ENCODE peak calls at places on chromosome 19, in eight cellular contexts. One of them, this sample, is unnamed.

GRCh38 chr19:18967358-18968146 is 26.5 kb upstream of the HOMER3 start:
- DNase-seq in HuH-7: no peak
- DNase-seq in NCI-H1048: no peak
- DNase-seq in NCI-H1930: no peak
- DNase-seq in transverse colon: peak; percentile 32
- DNase-seq in choroid plexus epithelial cell: peak; percentile 79
- DNase-seq in activated CD4-positive, alpha-beta T cell treated with anti-CD3 and anti-CD28 coated beads, Interleukin-2, amount 10 ng/mL, durations not matched to agents 7 days and 5 days: no peak
- DNase-seq in stimulated activated CD8-positive, alpha-beta memory T cell treated with anti-CD3 and anti-CD28 coated beads, Interleukin-2, amount 100 ng/mL, for 1 hour: no peak
- DNase-seq in this sample: no peak

GRCh38 chr19:6886272-6886671 is 1.1 kb upstream of the ADGRE1 start:
- DNase-seq in HuH-7: no peak
- DNase-seq in NCI-H1048: no peak
- DNase-seq in NCI-H1930: no peak
- DNase-seq in transverse colon: no peak
- DNase-seq in choroid plexus epithelial cell: no peak
- DNase-seq in activated CD4-positive, alpha-beta T cell treated with anti-CD3 and anti-CD28 coated beads, Interleukin-2, amount 10 ng/mL, durations not matched to agents 7 days and 5 days: no peak
- DNase-seq in stimulated activated CD8-positive, alpha-beta memory T cell treated with anti-CD3 and anti-CD28 coated beads, Interleukin-2, amount 100 ng/mL, for 1 hour: no peak
- DNase-seq in this sample: no peak

GRCh38 chr19:33788676-33789075 is 8.0 kb upstream of the KCTD15 start:
- DNase-seq in HuH-7: no peak
- DNase-seq in NCI-H1048: no peak
- DNase-seq in NCI-H1930: no peak
- DNase-seq in transverse colon: no peak
- DNase-seq in choroid plexus epithelial cell: no peak
- DNase-seq in activated CD4-positive, alpha-beta T cell treated with anti-CD3 and anti-CD28 coated beads, Interleukin-2, amount 10 ng/mL, durations not matched to agents 7 days and 5 days: no peak
- DNase-seq in stimulated activated CD8-positive, alpha-beta memory T cell treated with anti-CD3 and anti-CD28 coated beads, Interleukin-2, amount 100 ng/mL, for 1 hour: no peak
- DNase-seq in this sample: no peak

GRCh38 chr19:16190736-16191135 is 5.5 kb downstream of the FAM32A start:
- DNase-seq in HuH-7: no peak
- DNase-seq in NCI-H1048: no peak
- DNase-seq in NCI-H1930: no peak
- DNase-seq in transverse colon: no peak
- DNase-seq in choroid plexus epithelial cell: no peak
- DNase-seq in activated CD4-positive, alpha-beta T cell treated with anti-CD3 and anti-CD28 coated beads, Interleukin-2, amount 10 ng/mL, durations not matched to agents 7 days and 5 days: no peak
- DNase-seq in stimulated activated CD8-positive, alpha-beta memory T cell treated with anti-CD3 and anti-CD28 coated beads, Interleukin-2, amount 100 ng/mL, for 1 hour: no peak
- DNase-seq in this sample: no peak

GRCh38 chr19:43699506-43700367 is 16.1 kb upstream of the IRGC start:
- DNase-seq in HuH-7: no peak
- DNase-seq in NCI-H1048: no peak
- DNase-seq in NCI-H1930: no peak
- DNase-seq in transverse colon: peak; percentile 48
- DNase-seq in choroid plexus epithelial cell: peak; percentile 34
- DNase-seq in activated CD4-positive, alpha-beta T cell treated with anti-CD3 and anti-CD28 coated beads, Interleukin-2, amount 10 ng/mL, durations not matched to agents 7 days and 5 days: no peak
- DNase-seq in stimulated activated CD8-positive, alpha-beta memory T cell treated with anti-CD3 and anti-CD28 coated beads, Interleukin-2, amount 100 ng/mL, for 1 hour: no peak
- DNase-seq in this sample: no peak

GRCh38 chr19:7550987-7551761 is 15.7 kb downstream of the PNPLA6 start:
- DNase-seq in HuH-7: peak; percentile 55
- DNase-seq in NCI-H1048: peak; percentile 59
- DNase-seq in NCI-H1930: peak; percentile 83
- DNase-seq in transverse colon: peak; percentile 81
- DNase-seq in choroid plexus epithelial cell: peak; percentile 85
- DNase-seq in activated CD4-positive, alpha-beta T cell treated with anti-CD3 and anti-CD28 coated beads, Interleukin-2, amount 10 ng/mL, durations not matched to agents 7 days and 5 days: peak; percentile 56
- DNase-seq in stimulated activated CD8-positive, alpha-beta memory T cell treated with anti-CD3 and anti-CD28 coated beads, Interleukin-2, amount 100 ng/mL, for 1 hour: no peak
- DNase-seq in this sample: peak; percentile 2

GRCh38 chr19:17035842-17036424 is 9.3 kb upstream of the CPAMD8 start:
- DNase-seq in HuH-7: no peak
- DNase-seq in NCI-H1048: no peak
- DNase-seq in NCI-H1930: no peak
- DNase-seq in transverse colon: peak; percentile 26
- DNase-seq in choroid plexus epithelial cell: no peak
- DNase-seq in activated CD4-positive, alpha-beta T cell treated with anti-CD3 and anti-CD28 coated beads, Interleukin-2, amount 10 ng/mL, durations not matched to agents 7 days and 5 days: no peak
- DNase-seq in stimulated activated CD8-positive, alpha-beta memory T cell treated with anti-CD3 and anti-CD28 coated beads, Interleukin-2, amount 100 ng/mL, for 1 hour: no peak
- DNase-seq in this sample: no peak

GRCh38 chr19:28785961-28786360 is 427.0 kb downstream of the UQCRFS1 start:
- DNase-seq in HuH-7: no peak
- DNase-seq in NCI-H1048: no peak
- DNase-seq in NCI-H1930: no peak
- DNase-seq in transverse colon: no peak
- DNase-seq in choroid plexus epithelial cell: no peak
- DNase-seq in activated CD4-positive, alpha-beta T cell treated with anti-CD3 and anti-CD28 coated beads, Interleukin-2, amount 10 ng/mL, durations not matched to agents 7 days and 5 days: no peak
- DNase-seq in stimulated activated CD8-positive, alpha-beta memory T cell treated with anti-CD3 and anti-CD28 coated beads, Interleukin-2, amount 100 ng/mL, for 1 hour: no peak
- DNase-seq in this sample: peak; percentile 2

GRCh38 chr19:15895876-15896430 is 1.9 kb downstream of the CYP4F2 start:
- DNase-seq in HuH-7: no peak
- DNase-seq in NCI-H1048: no peak
- DNase-seq in NCI-H1930: no peak
- DNase-seq in transverse colon: no peak
- DNase-seq in choroid plexus epithelial cell: no peak
- DNase-seq in activated CD4-positive, alpha-beta T cell treated with anti-CD3 and anti-CD28 coated beads, Interleukin-2, amount 10 ng/mL, durations not matched to agents 7 days and 5 days: no peak
- DNase-seq in stimulated activated CD8-positive, alpha-beta memory T cell treated with anti-CD3 and anti-CD28 coated beads, Interleukin-2, amount 100 ng/mL, for 1 hour: no peak
- DNase-seq in this sample: no peak

GRCh38 chr19:28605501-28606268 is 607.3 kb downstream of the UQCRFS1 start:
- DNase-seq in HuH-7: no peak
- DNase-seq in NCI-H1048: no peak
- DNase-seq in NCI-H1930: no peak
- DNase-seq in transverse colon: no peak
- DNase-seq in choroid plexus epithelial cell: no peak
- DNase-seq in activated CD4-positive, alpha-beta T cell treated with anti-CD3 and anti-CD28 coated beads, Interleukin-2, amount 10 ng/mL, durations not matched to agents 7 days and 5 days: no peak
- DNase-seq in stimulated activated CD8-positive, alpha-beta memory T cell treated with anti-CD3 and anti-CD28 coated beads, Interleukin-2, amount 100 ng/mL, for 1 hour: no peak
- DNase-seq in this sample: no peak

GRCh38 chr19:49666120-49666444 is 349 bp downstream of the BCL2L12 start:
- DNase-seq in HuH-7: no peak
- DNase-seq in NCI-H1048: no peak
- DNase-seq in NCI-H1930: no peak
- DNase-seq in transverse colon: no peak
- DNase-seq in choroid plexus epithelial cell: no peak
- DNase-seq in activated CD4-positive, alpha-beta T cell treated with anti-CD3 and anti-CD28 coated beads, Interleukin-2, amount 10 ng/mL, durations not matched to agents 7 days and 5 days: no peak
- DNase-seq in stimulated activated CD8-positive, alpha-beta memory T cell treated with anti-CD3 and anti-CD28 coated beads, Interleukin-2, amount 100 ng/mL, for 1 hour: no peak
- DNase-seq in this sample: no peak

This sample was measured in NCI-H526 treated with DMSO at 0.1 percent for 48 hours.